ENCODE peak calls at places on chromosomes 4 and X, in nine cellular contexts. One of them, this sample, is unnamed.

GRCh38 chrX:69158166-69159040 is 6.8 kb downstream of the PJA1 start:
- DNase-seq in stimulated activated effector memory CD8-positive, alpha-beta T cell treated with anti-CD3 and anti-CD28 coated beads, Interleukin-12 subunit alpha, Interleukin-12 subunit beta, amount 100 ng/mL, for 72 hours: no peak
- DNase-seq in tibial artery: peak
- DNase-seq in nephron progenitor cell: peak
- DNase-seq in stimulated activated CD8-positive, alpha-beta memory T cell treated with anti-CD3 and anti-CD28 coated beads, Interleukin-7, amount 100 ng/mL, for 24 hours: no peak
- DNase-seq in Kasumi-1: peak
- DNase-seq in T-helper 22 cell: no peak
- DNase-seq in brain microvascular endothelial cell: peak
- DNase-seq in HCT116: no peak
- DNase-seq in this sample: peak

GRCh38 chr4:165765053-165765452 is 108.0 kb upstream of the TLL1 start:
- DNase-seq in stimulated activated effector memory CD8-positive, alpha-beta T cell treated with anti-CD3 and anti-CD28 coated beads, Interleukin-12 subunit alpha, Interleukin-12 subunit beta, amount 100 ng/mL, for 72 hours: no peak
- DNase-seq in tibial artery: no peak
- DNase-seq in nephron progenitor cell: no peak
- DNase-seq in stimulated activated CD8-positive, alpha-beta memory T cell treated with anti-CD3 and anti-CD28 coated beads, Interleukin-7, amount 100 ng/mL, for 24 hours: no peak
- DNase-seq in Kasumi-1: no peak
- DNase-seq in T-helper 22 cell: no peak
- DNase-seq in brain microvascular endothelial cell: no peak
- DNase-seq in HCT116: no peak
- DNase-seq in this sample: no peak

GRCh38 chr4:22574880-22575279 is 59.0 kb upstream of the ADGRA3 start:
- DNase-seq in stimulated activated effector memory CD8-positive, alpha-beta T cell treated with anti-CD3 and anti-CD28 coated beads, Interleukin-12 subunit alpha, Interleukin-12 subunit beta, amount 100 ng/mL, for 72 hours: no peak
- DNase-seq in tibial artery: no peak
- DNase-seq in nephron progenitor cell: no peak
- DNase-seq in stimulated activated CD8-positive, alpha-beta memory T cell treated with anti-CD3 and anti-CD28 coated beads, Interleukin-7, amount 100 ng/mL, for 24 hours: no peak
- DNase-seq in Kasumi-1: no peak
- DNase-seq in T-helper 22 cell: no peak
- DNase-seq in brain microvascular endothelial cell: no peak
- DNase-seq in HCT116: no peak
- DNase-seq in this sample: no peak

GRCh38 chr4:31088600-31089230 is 368.5 kb downstream of the PCDH7 start:
- DNase-seq in stimulated activated effector memory CD8-positive, alpha-beta T cell treated with anti-CD3 and anti-CD28 coated beads, Interleukin-12 subunit alpha, Interleukin-12 subunit beta, amount 100 ng/mL, for 72 hours: no peak
- DNase-seq in tibial artery: no peak
- DNase-seq in nephron progenitor cell: no peak
- DNase-seq in stimulated activated CD8-positive, alpha-beta memory T cell treated with anti-CD3 and anti-CD28 coated beads, Interleukin-7, amount 100 ng/mL, for 24 hours: no peak
- DNase-seq in Kasumi-1: no peak
- DNase-seq in T-helper 22 cell: no peak
- DNase-seq in brain microvascular endothelial cell: peak
- DNase-seq in HCT116: peak
- DNase-seq in this sample: no peak

GRCh38 chr4:69503558-69503957 is 7.9 kb upstream of the UGT2B4 start:
- DNase-seq in stimulated activated effector memory CD8-positive, alpha-beta T cell treated with anti-CD3 and anti-CD28 coated beads, Interleukin-12 subunit alpha, Interleukin-12 subunit beta, amount 100 ng/mL, for 72 hours: no peak
- DNase-seq in tibial artery: no peak
- DNase-seq in nephron progenitor cell: no peak
- DNase-seq in stimulated activated CD8-positive, alpha-beta memory T cell treated with anti-CD3 and anti-CD28 coated beads, Interleukin-7, amount 100 ng/mL, for 24 hours: no peak
- DNase-seq in Kasumi-1: no peak
- DNase-seq in T-helper 22 cell: no peak
- DNase-seq in brain microvascular endothelial cell: no peak
- DNase-seq in HCT116: no peak
- DNase-seq in this sample: no peak

GRCh38 chr4:100288811-100289529 is 98.7 kb upstream of the DDIT4L start:
- DNase-seq in stimulated activated effector memory CD8-positive, alpha-beta T cell treated with anti-CD3 and anti-CD28 coated beads, Interleukin-12 subunit alpha, Interleukin-12 subunit beta, amount 100 ng/mL, for 72 hours: no peak
- DNase-seq in tibial artery: no peak
- DNase-seq in nephron progenitor cell: no peak
- DNase-seq in stimulated activated CD8-positive, alpha-beta memory T cell treated with anti-CD3 and anti-CD28 coated beads, Interleukin-7, amount 100 ng/mL, for 24 hours: no peak
- DNase-seq in Kasumi-1: no peak
- DNase-seq in T-helper 22 cell: no peak
- DNase-seq in brain microvascular endothelial cell: no peak
- DNase-seq in HCT116: no peak
- DNase-seq in this sample: no peak

GRCh38 chr4:54015421-54016065 is 48.9 kb downstream of the CHIC2 start:
- DNase-seq in stimulated activated effector memory CD8-positive, alpha-beta T cell treated with anti-CD3 and anti-CD28 coated beads, Interleukin-12 subunit alpha, Interleukin-12 subunit beta, amount 100 ng/mL, for 72 hours: no peak
- DNase-seq in tibial artery: no peak
- DNase-seq in nephron progenitor cell: no peak
- DNase-seq in stimulated activated CD8-positive, alpha-beta memory T cell treated with anti-CD3 and anti-CD28 coated beads, Interleukin-7, amount 100 ng/mL, for 24 hours: no peak
- DNase-seq in Kasumi-1: no peak
- DNase-seq in T-helper 22 cell: no peak
- DNase-seq in brain microvascular endothelial cell: no peak
- DNase-seq in HCT116: no peak
- DNase-seq in this sample: no peak

GRCh38 chrX:81377329-81377728 is 175.4 kb downstream of the SH3BGRL start:
- DNase-seq in stimulated activated effector memory CD8-positive, alpha-beta T cell treated with anti-CD3 and anti-CD28 coated beads, Interleukin-12 subunit alpha, Interleukin-12 subunit beta, amount 100 ng/mL, for 72 hours: no peak
- DNase-seq in tibial artery: no peak
- DNase-seq in nephron progenitor cell: no peak
- DNase-seq in stimulated activated CD8-positive, alpha-beta memory T cell treated with anti-CD3 and anti-CD28 coated beads, Interleukin-7, amount 100 ng/mL, for 24 hours: no peak
- DNase-seq in Kasumi-1: peak
- DNase-seq in T-helper 22 cell: no peak
- DNase-seq in brain microvascular endothelial cell: peak
- DNase-seq in HCT116: no peak
- DNase-seq in this sample: no peak

GRCh38 chrX:147912093-147912801 is 528 bp downstream of the FMR1 start:
- DNase-seq in stimulated activated effector memory CD8-positive, alpha-beta T cell treated with anti-CD3 and anti-CD28 coated beads, Interleukin-12 subunit alpha, Interleukin-12 subunit beta, amount 100 ng/mL, for 72 hours: peak
- DNase-seq in tibial artery: peak
- DNase-seq in nephron progenitor cell: peak
- DNase-seq in stimulated activated CD8-positive, alpha-beta memory T cell treated with anti-CD3 and anti-CD28 coated beads, Interleukin-7, amount 100 ng/mL, for 24 hours: peak
- DNase-seq in Kasumi-1: peak
- DNase-seq in T-helper 22 cell: no peak
- DNase-seq in brain microvascular endothelial cell: peak
- DNase-seq in HCT116: no peak
- DNase-seq in this sample: peak

GRCh38 chr4:143085224-143085623 is 99.5 kb upstream of the USP38 start:
- DNase-seq in stimulated activated effector memory CD8-positive, alpha-beta T cell treated with anti-CD3 and anti-CD28 coated beads, Interleukin-12 subunit alpha, Interleukin-12 subunit beta, amount 100 ng/mL, for 72 hours: no peak
- DNase-seq in tibial artery: no peak
- DNase-seq in nephron progenitor cell: no peak
- DNase-seq in stimulated activated CD8-positive, alpha-beta memory T cell treated with anti-CD3 and anti-CD28 coated beads, Interleukin-7, amount 100 ng/mL, for 24 hours: no peak
- DNase-seq in Kasumi-1: no peak
- DNase-seq in T-helper 22 cell: no peak
- DNase-seq in brain microvascular endothelial cell: no peak
- DNase-seq in HCT116: no peak
- DNase-seq in this sample: no peak

GRCh38 chr4:173230077-173230476 is 61.5 kb downstream of the GALNT7 start:
- DNase-seq in stimulated activated effector memory CD8-positive, alpha-beta T cell treated with anti-CD3 and anti-CD28 coated beads, Interleukin-12 subunit alpha, Interleukin-12 subunit beta, amount 100 ng/mL, for 72 hours: no peak
- DNase-seq in tibial artery: no peak
- DNase-seq in nephron progenitor cell: no peak
- DNase-seq in stimulated activated CD8-positive, alpha-beta memory T cell treated with anti-CD3 and anti-CD28 coated beads, Interleukin-7, amount 100 ng/mL, for 24 hours: no peak
- DNase-seq in Kasumi-1: peak
- DNase-seq in T-helper 22 cell: no peak
- DNase-seq in brain microvascular endothelial cell: no peak
- DNase-seq in HCT116: no peak
- DNase-seq in this sample: no peak

GRCh38 chrX:132119821-132120220 is 8.0 kb downstream of the FRMD7 start:
- DNase-seq in stimulated activated effector memory CD8-positive, alpha-beta T cell treated with anti-CD3 and anti-CD28 coated beads, Interleukin-12 subunit alpha, Interleukin-12 subunit beta, amount 100 ng/mL, for 72 hours: no peak
- DNase-seq in tibial artery: no peak
- DNase-seq in nephron progenitor cell: peak
- DNase-seq in stimulated activated CD8-positive, alpha-beta memory T cell treated with anti-CD3 and anti-CD28 coated beads, Interleukin-7, amount 100 ng/mL, for 24 hours: no peak
- DNase-seq in Kasumi-1: no peak
- DNase-seq in T-helper 22 cell: no peak
- DNase-seq in brain microvascular endothelial cell: no peak
- DNase-seq in HCT116: no peak
- DNase-seq in this sample: peak

GRCh38 chr4:171639540-171639939 is 173.7 kb upstream of the GALNTL6 start:
- DNase-seq in stimulated activated effector memory CD8-positive, alpha-beta T cell treated with anti-CD3 and anti-CD28 coated beads, Interleukin-12 subunit alpha, Interleukin-12 subunit beta, amount 100 ng/mL, for 72 hours: no peak
- DNase-seq in tibial artery: no peak
- DNase-seq in nephron progenitor cell: no peak
- DNase-seq in stimulated activated CD8-positive, alpha-beta memory T cell treated with anti-CD3 and anti-CD28 coated beads, Interleukin-7, amount 100 ng/mL, for 24 hours: no peak
- DNase-seq in Kasumi-1: no peak
- DNase-seq in T-helper 22 cell: no peak
- DNase-seq in brain microvascular endothelial cell: no peak
- DNase-seq in HCT116: no peak
- DNase-seq in this sample: no peak

GRCh38 chr4:175671491-175671934 is 140.6 kb downstream of the GPM6A start:
- DNase-seq in stimulated activated effector memory CD8-positive, alpha-beta T cell treated with anti-CD3 and anti-CD28 coated beads, Interleukin-12 subunit alpha, Interleukin-12 subunit beta, amount 100 ng/mL, for 72 hours: no peak
- DNase-seq in tibial artery: no peak
- DNase-seq in nephron progenitor cell: peak
- DNase-seq in stimulated activated CD8-positive, alpha-beta memory T cell treated with anti-CD3 and anti-CD28 coated beads, Interleukin-7, amount 100 ng/mL, for 24 hours: no peak
- DNase-seq in Kasumi-1: no peak
- DNase-seq in T-helper 22 cell: no peak
- DNase-seq in brain microvascular endothelial cell: no peak
- DNase-seq in HCT116: no peak
- DNase-seq in this sample: no peak

GRCh38 chr4:19577121-19577520 is 674.6 kb upstream of the SLIT2 start:
- DNase-seq in stimulated activated effector memory CD8-positive, alpha-beta T cell treated with anti-CD3 and anti-CD28 coated beads, Interleukin-12 subunit alpha, Interleukin-12 subunit beta, amount 100 ng/mL, for 72 hours: no peak
- DNase-seq in tibial artery: no peak
- DNase-seq in nephron progenitor cell: no peak
- DNase-seq in stimulated activated CD8-positive, alpha-beta memory T cell treated with anti-CD3 and anti-CD28 coated beads, Interleukin-7, amount 100 ng/mL, for 24 hours: no peak
- DNase-seq in Kasumi-1: no peak
- DNase-seq in T-helper 22 cell: no peak
- DNase-seq in brain microvascular endothelial cell: no peak
- DNase-seq in HCT116: no peak
- DNase-seq in this sample: no peak

GRCh38 chr4:103996637-103997036 is 276.9 kb upstream of the TACR3 start:
- DNase-seq in stimulated activated effector memory CD8-positive, alpha-beta T cell treated with anti-CD3 and anti-CD28 coated beads, Interleukin-12 subunit alpha, Interleukin-12 subunit beta, amount 100 ng/mL, for 72 hours: no peak
- DNase-seq in tibial artery: no peak
- DNase-seq in nephron progenitor cell: peak
- DNase-seq in stimulated activated CD8-positive, alpha-beta memory T cell treated with anti-CD3 and anti-CD28 coated beads, Interleukin-7, amount 100 ng/mL, for 24 hours: no peak
- DNase-seq in Kasumi-1: peak
- DNase-seq in T-helper 22 cell: no peak
- DNase-seq in brain microvascular endothelial cell: peak
- DNase-seq in HCT116: peak
- DNase-seq in this sample: no peak

GRCh38 chr4:10204401-10205058 is 87.9 kb upstream of the WDR1 start:
- DNase-seq in stimulated activated effector memory CD8-positive, alpha-beta T cell treated with anti-CD3 and anti-CD28 coated beads, Interleukin-12 subunit alpha, Interleukin-12 subunit beta, amount 100 ng/mL, for 72 hours: no peak
- DNase-seq in tibial artery: no peak
- DNase-seq in nephron progenitor cell: no peak
- DNase-seq in stimulated activated CD8-positive, alpha-beta memory T cell treated with anti-CD3 and anti-CD28 coated beads, Interleukin-7, amount 100 ng/mL, for 24 hours: no peak
- DNase-seq in Kasumi-1: no peak
- DNase-seq in T-helper 22 cell: no peak
- DNase-seq in brain microvascular endothelial cell: no peak
- DNase-seq in HCT116: no peak
- DNase-seq in this sample: no peak

This sample was measured in uterus.